ENCODE peak calls at places on chromosomes 13 and 19, in seven cellular contexts. F is GM03348, U is HT-29, L is activated T-cell treated with anti-CD3 and anti-CD28 coated beads for 1 hour, Y is ascending aorta, E is AG20443, M is COLO829. C is an unnamed sample.
A peak's percentile ranks its signal among the peaks of the same experiment; 100 is the strongest.

GRCh38 chr13:24168980-24169379 is 8.5 kb downstream of the SPATA13 start:
- DNase-seq in F (peak; percentile 38), U (no peak), L (no peak), Y (no peak), E (peak; percentile 58), M (no peak), C (no peak)

GRCh38 chr13:36051082-36051481 is 80.1 kb downstream of the DCLK1 start:
- DNase-seq in F (no peak), U (no peak), L (no peak), Y (no peak), E (no peak), M (no peak), C (no peak)

GRCh38 chr19:8552810-8553209 is 24.4 kb downstream of the MYO1F start:
- DNase-seq in F (no peak), U (peak; percentile 45), L (no peak), Y (no peak), E (no peak), M (peak; percentile 98), C (no peak)

GRCh38 chr19:9151367-9151766 is 11.2 kb downstream of the ZNF317 start:
- DNase-seq in F (no peak), U (no peak), L (no peak), Y (no peak), E (no peak), M (no peak), C (no peak)

GRCh38 chr19:46744005-46744691 is 1.7 kb upstream of the FKRP start:
- DNase-seq in F (no peak), U (no peak), L (no peak), Y (no peak), E (no peak), M (no peak), C (no peak)

GRCh38 chr19:6273701-6274601 is 5.8 kb downstream of the MLLT1 start:
- DNase-seq in F (peak; percentile 92), U (peak; percentile 12), L (no peak), Y (peak; percentile 98), E (peak; percentile 92), M (no peak), C (no peak)

GRCh38 chr13:98253526-98253925 is 76.5 kb upstream of the RNF113B start:
- DNase-seq in F (no peak), U (no peak), L (no peak), Y (no peak), E (no peak), M (no peak), C (no peak)

GRCh38 chr19:16571689-16572331 is 405 bp downstream of the SLC35E1 start:
- DNase-seq in F (peak; percentile 47), U (peak; percentile 4), L (no peak), Y (no peak), E (no peak), M (no peak), C (no peak)

GRCh38 chr19:19259741-19260140 is 13.4 kb downstream of the TM6SF2 start:
- DNase-seq in F (no peak), U (peak; percentile 11), L (no peak), Y (no peak), E (no peak), M (peak; percentile 24), C (no peak)

C was measured in cerebellar nuclear complex.